ENCODE peak calls at places on chromosomes 1 and 21, in five cellular contexts. One of them, this sample, is unnamed.

GRCh38 chr1:167122568-167122967 is 28.7 kb downstream of the STYXL2 start:
- DNase-seq in ureter: no peak
- DNase-seq in psoas muscle: no peak
- DNase-seq in NCI-H2081: no peak
- DNase-seq in globus pallidus: no peak
- DNase-seq in this sample: no peak

GRCh38 chr1:236685917-236686814 is at the start of gene ACTN2:
- DNase-seq in NCI-H2081: peak; percentile 84
- DNase-seq in psoas muscle: peak; percentile 91
- DNase-seq in globus pallidus: peak; percentile 26
- DNase-seq in ureter: peak; percentile 50
- DNase-seq in this sample: peak; percentile 27

GRCh38 chr1:236064674-236065508 is at the start of gene NID1:
- DNase-seq in ureter: peak; percentile 88
- DNase-seq in psoas muscle: peak; percentile 92
- DNase-seq in globus pallidus: no peak
- DNase-seq in NCI-H2081: peak; percentile 53
- DNase-seq in this sample: peak; percentile 38

GRCh38 chr1:226664413-226665101 is 74.5 kb downstream of the ITPKB start:
- DNase-seq in globus pallidus: no peak
- DNase-seq in NCI-H2081: no peak
- DNase-seq in ureter: no peak
- DNase-seq in psoas muscle: peak; percentile 73
- DNase-seq in this sample: peak; percentile 25

GRCh38 chr1:25985171-25985570 is 12.7 kb downstream of the PAFAH2 start:
- DNase-seq in NCI-H2081: no peak
- DNase-seq in psoas muscle: no peak
- DNase-seq in globus pallidus: no peak
- DNase-seq in ureter: no peak
- DNase-seq in this sample: no peak

GRCh38 chr1:73998348-73998959 is 199.5 kb downstream of the LRRIQ3 start:
- DNase-seq in NCI-H2081: peak; percentile 45
- DNase-seq in globus pallidus: peak; percentile 64
- DNase-seq in psoas muscle: no peak
- DNase-seq in ureter: no peak
- DNase-seq in this sample: peak; percentile 61

GRCh38 chr1:114388432-114389003 is 122.5 kb downstream of the TRIM33 start:
- DNase-seq in globus pallidus: no peak
- DNase-seq in psoas muscle: no peak
- DNase-seq in NCI-H2081: no peak
- DNase-seq in ureter: no peak
- DNase-seq in this sample: no peak

GRCh38 chr1:234756066-234756783 is 146.2 kb upstream of the IRF2BP2 start:
- DNase-seq in ureter: no peak
- DNase-seq in globus pallidus: no peak
- DNase-seq in psoas muscle: no peak
- DNase-seq in NCI-H2081: no peak
- DNase-seq in this sample: no peak

GRCh38 chr1:6141601-6142000 is 38.5 kb downstream of the CHD5 start:
- DNase-seq in ureter: no peak
- DNase-seq in psoas muscle: peak; percentile 18
- DNase-seq in globus pallidus: no peak
- DNase-seq in NCI-H2081: no peak
- DNase-seq in this sample: peak; percentile 31

GRCh38 chr21:15627823-15628222 is 102.0 kb upstream of the USP25 start:
- DNase-seq in ureter: no peak
- DNase-seq in NCI-H2081: no peak
- DNase-seq in psoas muscle: no peak
- DNase-seq in globus pallidus: no peak
- DNase-seq in this sample: no peak

GRCh38 chr1:204476563-204476962 is 18.0 kb downstream of the PIK3C2B start:
- DNase-seq in globus pallidus: no peak
- DNase-seq in NCI-H2081: no peak
- DNase-seq in psoas muscle: no peak
- DNase-seq in ureter: no peak
- DNase-seq in this sample: no peak

GRCh38 chr1:234322979-234323378 is 50.3 kb upstream of the COA6 start:
- DNase-seq in globus pallidus: no peak
- DNase-seq in NCI-H2081: peak; percentile 24
- DNase-seq in ureter: no peak
- DNase-seq in psoas muscle: no peak
- DNase-seq in this sample: no peak

GRCh38 chr1:35369922-35370671 is 101.6 kb downstream of the ZMYM4 start:
- DNase-seq in globus pallidus: peak; percentile 85
- DNase-seq in psoas muscle: peak; percentile 61
- DNase-seq in NCI-H2081: no peak
- DNase-seq in ureter: peak; percentile 49
- DNase-seq in this sample: peak; percentile 91

GRCh38 chr1:208425096-208425495 is 180.9 kb upstream of the PLXNA2 start:
- DNase-seq in ureter: no peak
- DNase-seq in psoas muscle: no peak
- DNase-seq in globus pallidus: no peak
- DNase-seq in NCI-H2081: no peak
- DNase-seq in this sample: no peak

This sample was measured in NCI-H2171 treated with DMSO at 0.1 percent for 48 hours.